ENCODE peak calls at places on chromosomes 5 and 9, in four cellular contexts. One of them, this sample, is unnamed. For H3K4me1, the result is how much of the 10 kb centered on the place peaks cover.

GRCh38 chr5:143760137-143760505 is 51.8 kb upstream of the HMHB1 start:
- DNase-seq in GM23338: no peak
- DNase-seq in fibroblast of lung: no peak
- DNase-seq in H1: no peak
- DNase-seq in this sample: no peak

GRCh38 chr5:128674837-128675446 is 136.9 kb upstream of the FBN2 start:
- DNase-seq in GM23338: peak
- DNase-seq in fibroblast of lung: peak
- DNase-seq in H1: peak
- DNase-seq in this sample: peak

GRCh38 chr9:83503881-83504280 is 34.3 kb downstream of the FRMD3 start:
- DNase-seq in H1: no peak
- DNase-seq in fibroblast of lung: no peak
- DNase-seq in GM23338: no peak
- DNase-seq in this sample: no peak

GRCh38 chr5:79588645-79589044 is 23.6 kb upstream of the TENT2 start:
- DNase-seq in H1: no peak
- DNase-seq in fibroblast of lung: no peak
- DNase-seq in GM23338: no peak
- DNase-seq in this sample: no peak

GRCh38 chr5:125552486-125552885 is 806.0 kb upstream of the ZNF608 start:
- DNase-seq in H1: no peak
- DNase-seq in GM23338: no peak
- DNase-seq in fibroblast of lung: no peak
- DNase-seq in this sample: no peak

GRCh38 chr9:114718801-114719221 is 36.8 kb upstream of the TEX48 start:
- DNase-seq in fibroblast of lung: no peak
- DNase-seq in GM23338: peak
- DNase-seq in H1: no peak
- DNase-seq in this sample: peak

GRCh38 chr9:7756088-7756487 is 43.5 kb downstream of the DMAC1 start:
- DNase-seq in H1: no peak
- DNase-seq in GM23338: no peak
- DNase-seq in fibroblast of lung: no peak
- DNase-seq in this sample: no peak

GRCh38 chr9:131481441-131482342 is 21.0 kb upstream of the POMT1 start:
- DNase-seq in GM23338: no peak
- DNase-seq in fibroblast of lung: no peak
- DNase-seq in H1: no peak
- DNase-seq in this sample: no peak

GRCh38 chr5:135895474-135896006 is at the start of gene IL9:
- DNase-seq in GM23338: no peak
- DNase-seq in H1: no peak
- DNase-seq in fibroblast of lung: no peak
- DNase-seq in this sample: no peak

GRCh38 chr5:72046106-72046505 is 61.2 kb upstream of the MAP1B start:
- DNase-seq in H1: no peak
- DNase-seq in GM23338: no peak
- DNase-seq in fibroblast of lung: no peak
- DNase-seq in this sample: no peak

GRCh38 chr9:92790542-92791527 is 26.2 kb upstream of the BICD2 start:
- DNase-seq in fibroblast of lung: peak
- DNase-seq in H1: peak
- DNase-seq in GM23338: peak
- DNase-seq in this sample: peak
- H2AFZ ChIP-seq in fibroblast of lung: no peak
- H2AFZ ChIP-seq in H1: no peak
- H2AFZ ChIP-seq in GM23338: no peak
- H2AFZ ChIP-seq in this sample: peak

GRCh38 chr9:122087406-122088200 is 5.5 kb downstream of the TTLL11 start:
- DNase-seq in fibroblast of lung: peak
- DNase-seq in GM23338: no peak
- DNase-seq in H1: no peak
- DNase-seq in this sample: no peak
- H3K4me1 ChIP-seq in fibroblast of lung: under half
- H3K4me1 ChIP-seq in GM23338: under half
- H3K4me1 ChIP-seq in H1: under half
- H3K4me1 ChIP-seq in this sample: under half

GRCh38 chr9:121620777-121621437 is 30.5 kb upstream of the DAB2IP start:
- DNase-seq in H1: peak
- DNase-seq in fibroblast of lung: peak
- DNase-seq in GM23338: peak
- DNase-seq in this sample: peak
- H2AFZ ChIP-seq in H1: no peak
- H2AFZ ChIP-seq in fibroblast of lung: no peak
- H2AFZ ChIP-seq in GM23338: no peak
- H2AFZ ChIP-seq in this sample: no peak

GRCh38 chr9:134368571-134368970 is 42.3 kb downstream of the RXRA start:
- DNase-seq in GM23338: no peak
- DNase-seq in fibroblast of lung: no peak
- DNase-seq in H1: no peak
- DNase-seq in this sample: no peak

GRCh38 chr9:134370638-134371037 is 44.4 kb downstream of the RXRA start:
- DNase-seq in fibroblast of lung: no peak
- DNase-seq in GM23338: no peak
- DNase-seq in H1: no peak
- DNase-seq in this sample: no peak

GRCh38 chr9:134369416-134370212 is 43.4 kb downstream of the RXRA start:
- DNase-seq in GM23338: no peak
- DNase-seq in fibroblast of lung: no peak
- DNase-seq in H1: no peak
- DNase-seq in this sample: no peak

GRCh38 chr9:134371731-134372130 is 45.5 kb downstream of the RXRA start:
- DNase-seq in GM23338: no peak
- DNase-seq in H1: no peak
- DNase-seq in fibroblast of lung: no peak
- DNase-seq in this sample: no peak

GRCh38 chr9:134370213-134370492 is 43.9 kb downstream of the RXRA start:
- DNase-seq in GM23338: no peak
- DNase-seq in fibroblast of lung: no peak
- DNase-seq in H1: no peak
- DNase-seq in this sample: no peak
- H3K4me1 ChIP-seq in GM23338: under half
- H3K4me1 ChIP-seq in fibroblast of lung: under half
- H3K4me1 ChIP-seq in H1: under half
- H3K4me1 ChIP-seq in this sample: under half

GRCh38 chr9:116763665-116764064 is 76.6 kb downstream of the TRIM32 start:
- DNase-seq in fibroblast of lung: no peak
- DNase-seq in H1: no peak
- DNase-seq in GM23338: no peak
- DNase-seq in this sample: no peak
- H2AFZ ChIP-seq in fibroblast of lung: no peak
- H2AFZ ChIP-seq in H1: no peak
- H2AFZ ChIP-seq in GM23338: no peak
- H2AFZ ChIP-seq in this sample: no peak

DNA sequence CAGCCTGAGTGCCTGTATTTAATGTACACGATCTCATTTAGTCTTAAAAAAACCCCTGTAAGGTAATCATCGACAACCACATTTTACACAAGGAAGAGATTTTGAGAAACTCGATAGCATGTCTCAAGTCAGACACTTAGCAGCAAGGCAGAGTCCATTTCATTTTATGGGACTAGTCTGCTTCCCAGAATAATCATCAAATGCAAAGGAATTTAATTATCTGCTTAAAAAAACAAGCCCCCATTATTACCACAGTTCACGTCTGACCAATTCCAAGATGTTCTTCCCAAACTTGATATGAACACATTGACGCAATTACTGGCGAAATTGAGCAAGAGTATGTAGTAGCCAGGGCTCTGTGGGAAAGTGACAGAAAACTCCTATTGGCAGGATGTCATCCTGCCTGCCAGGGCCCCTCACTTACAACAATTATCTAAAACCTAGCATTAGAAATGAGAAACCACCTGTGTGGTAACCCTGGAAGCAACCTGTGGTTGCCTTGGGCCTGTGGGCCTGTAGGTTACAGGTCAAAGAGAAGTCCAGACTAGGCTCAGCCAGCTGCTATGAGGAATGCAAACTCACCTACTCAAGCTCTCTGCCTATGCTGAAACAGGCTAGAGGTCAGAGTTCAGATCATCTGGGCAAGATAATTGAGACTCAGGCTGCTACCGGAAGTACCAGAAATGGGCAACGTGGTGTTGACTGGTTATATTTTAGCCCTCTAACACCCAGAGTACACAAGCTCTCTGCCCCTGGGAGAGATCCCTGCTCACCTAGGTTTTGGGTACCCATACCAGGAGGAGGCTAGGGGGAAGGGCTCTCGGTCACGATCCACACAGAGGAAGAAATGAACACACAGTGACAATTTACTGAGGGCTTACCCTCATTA is 1.6 kb downstream of the B4GALT1 start:
- DNase-seq in GM23338: no peak
- DNase-seq in H1: no peak
- DNase-seq in fibroblast of lung: peak
- DNase-seq in this sample: peak
- H3K4me1 ChIP-seq in GM23338: under half
- H3K4me1 ChIP-seq in H1: under half
- H3K4me1 ChIP-seq in fibroblast of lung: under half
- H3K4me1 ChIP-seq in this sample: under half

GRCh38 chr9:25964239-25964638 is 286.0 kb upstream of the TUSC1 start:
- DNase-seq in GM23338: peak
- DNase-seq in H1: peak
- DNase-seq in fibroblast of lung: peak
- DNase-seq in this sample: peak
- H2AFZ ChIP-seq in GM23338: peak
- H2AFZ ChIP-seq in H1: no peak
- H2AFZ ChIP-seq in fibroblast of lung: no peak
- H2AFZ ChIP-seq in this sample: no peak

GRCh38 chr5:55344392-55344992 is 36.7 kb downstream of the MTREX start:
- DNase-seq in H1: peak
- DNase-seq in GM23338: peak
- DNase-seq in fibroblast of lung: peak
- DNase-seq in this sample: peak
- H3K4me1 ChIP-seq in H1: under half
- H3K4me1 ChIP-seq in GM23338: under half
- H3K4me1 ChIP-seq in fibroblast of lung: under half
- H3K4me1 ChIP-seq in this sample: under half

DNA sequence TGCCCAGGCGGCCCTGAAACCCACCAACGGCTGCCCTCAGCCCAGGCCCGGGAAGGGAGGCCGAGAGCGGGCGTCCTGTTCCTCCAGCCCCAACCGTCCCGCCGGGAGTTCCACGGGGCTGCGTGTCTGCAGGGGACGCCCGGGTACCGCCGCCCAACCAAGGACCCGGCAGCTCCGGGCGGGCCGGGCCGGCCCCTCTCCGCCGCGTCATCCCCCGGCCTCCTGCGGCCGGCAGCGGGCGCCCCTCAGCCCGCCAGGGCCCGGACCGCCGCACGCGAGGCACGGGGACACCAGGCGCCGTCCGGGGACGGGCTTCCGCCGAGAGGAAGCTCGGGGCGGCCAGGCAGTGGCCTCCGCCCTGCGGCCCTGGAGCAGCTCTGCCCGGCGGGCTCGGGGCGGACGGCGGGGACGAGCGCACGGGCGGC is 432 bp downstream of the FBXW5 start:
- DNase-seq in H1: peak
- DNase-seq in GM23338: no peak
- DNase-seq in fibroblast of lung: peak
- DNase-seq in this sample: no peak
- H2AFZ ChIP-seq in H1: no peak
- H2AFZ ChIP-seq in GM23338: no peak
- H2AFZ ChIP-seq in fibroblast of lung: no peak
- H2AFZ ChIP-seq in this sample: peak

GRCh38 chr9:92614763-92615441 is 55.0 kb downstream of the IPPK start:
- DNase-seq in fibroblast of lung: no peak
- DNase-seq in H1: no peak
- DNase-seq in GM23338: no peak
- DNase-seq in this sample: no peak
- H3K4me1 ChIP-seq in fibroblast of lung: under half
- H3K4me1 ChIP-seq in H1: under half
- H3K4me1 ChIP-seq in GM23338: under half
- H3K4me1 ChIP-seq in this sample: under half

This sample was measured in DND-41.